ENCODE peak calls at places on chromosomes 11 and 22, in six cellular contexts. X is GM12864, A is astrocyte of the spinal cord, T is HFFc6, M is coronary artery, L is ovary. C is an unnamed sample.

GRCh38 chr22:47209077-47209514 is 446.6 kb downstream of the TBC1D22A start:
- DNase-seq in L (peak), M (peak), X (no peak), T (no peak), A (no peak), C (no peak)

GRCh38 chr22:24768537-24769374 is 5.8 kb downstream of the PIWIL3 start:
- DNase-seq in X (peak), A (peak), L (peak), T (peak), M (no peak), C (peak)

GRCh38 chr11:86161373-86162255 is 82.9 kb upstream of the EED start:
- DNase-seq in L (no peak), X (no peak), T (no peak), M (no peak), A (no peak), C (no peak)

GRCh38 chr11:94762208-94762607 is 5.9 kb upstream of the AMOTL1 start:
- DNase-seq in A (no peak), X (no peak), L (no peak), M (no peak), T (peak), C (no peak)

GRCh38 chr11:94793002-94793401 is 24.8 kb downstream of the AMOTL1 start:
- DNase-seq in X (no peak), A (no peak), M (no peak), L (no peak), T (peak), C (no peak)

GRCh38 chr22:22593964-22594656 is 35.0 kb upstream of the PRAME start:
- DNase-seq in M (no peak), T (peak), X (peak), A (peak), L (no peak), C (peak)

GRCh38 chr11:77127969-77128691 is at the start of gene MYO7A:
- DNase-seq in A (no peak), M (peak), T (peak), L (peak), X (no peak), C (peak)

GRCh38 chr11:93652161-93652597 is 9.3 kb upstream of the CEP295 start:
- DNase-seq in M (no peak), X (no peak), T (peak), L (no peak), A (peak), C (peak)

GRCh38 chr22:17647452-17647851 is 8.9 kb downstream of the BCL2L13 start:
- DNase-seq in T (no peak), M (no peak), L (no peak), A (no peak), X (no peak), C (no peak)

GRCh38 chr11:18731949-18732821 is 6.2 kb upstream of the IGSF22 start:
- DNase-seq in T (no peak), L (peak), M (no peak), X (no peak), A (peak), C (no peak)

GRCh38 chr22:37534445-37534844 is 15.2 kb upstream of the CARD10 start:
- DNase-seq in M (no peak), A (no peak), X (no peak), L (no peak), T (no peak), C (no peak)

GRCh38 chr11:48095779-48096470 is 115.6 kb downstream of the PTPRJ start:
- DNase-seq in A (no peak), L (peak), X (no peak), T (no peak), M (no peak), C (no peak)

GRCh38 chr11:44219830-44220778 is 89.8 kb downstream of the ALX4 start:
- DNase-seq in A (no peak), M (no peak), L (no peak), X (no peak), T (peak), C (no peak)

GRCh38 chr11:45603930-45604682 is 61.3 kb downstream of the CHST1 start:
- DNase-seq in A (no peak), T (no peak), X (no peak), L (no peak), M (peak), C (no peak)

GRCh38 chr11:64226507-64227051 is 505 bp downstream of the NUDT22 start:
- DNase-seq in X (no peak), A (no peak), M (peak), T (no peak), L (no peak), C (no peak)

GRCh38 chr22:45997775-45998637 is 21.0 kb upstream of the WNT7B start:
- DNase-seq in T (no peak), M (no peak), A (no peak), X (no peak), L (peak), C (no peak)

GRCh38 chr11:62573006-62573591 is 592 bp downstream of the EEF1G start:
- DNase-seq in M (no peak), T (no peak), A (peak), L (no peak), X (no peak), C (no peak)

DNA sequence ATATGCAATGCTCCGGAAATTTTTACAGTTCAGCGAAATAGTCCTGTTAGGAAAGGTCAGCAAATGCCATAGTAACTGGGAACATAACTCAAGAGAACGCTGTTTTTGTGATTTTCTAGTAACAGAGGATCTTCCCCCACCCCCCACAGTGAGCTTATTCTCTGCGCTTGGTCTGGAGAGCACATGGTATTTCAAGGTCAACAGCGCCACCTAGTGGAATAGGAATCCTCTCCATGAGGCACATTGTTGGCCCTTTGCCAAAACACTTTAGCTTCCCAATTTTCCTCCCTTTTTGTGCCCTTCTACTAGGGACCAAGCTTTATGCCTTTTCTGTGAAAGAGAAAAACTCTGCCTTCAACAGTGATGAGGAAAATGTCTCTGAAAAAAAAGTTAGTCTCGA is 13.2 kb upstream of the OR4C12 start:
- DNase-seq in A (no peak), M (no peak), X (peak), L (no peak), T (peak), C (no peak)
- TF ChIP-seq CTCF in A (no peak), M (no peak), X (peak), L (no peak), T (peak), C (peak)

DNA sequence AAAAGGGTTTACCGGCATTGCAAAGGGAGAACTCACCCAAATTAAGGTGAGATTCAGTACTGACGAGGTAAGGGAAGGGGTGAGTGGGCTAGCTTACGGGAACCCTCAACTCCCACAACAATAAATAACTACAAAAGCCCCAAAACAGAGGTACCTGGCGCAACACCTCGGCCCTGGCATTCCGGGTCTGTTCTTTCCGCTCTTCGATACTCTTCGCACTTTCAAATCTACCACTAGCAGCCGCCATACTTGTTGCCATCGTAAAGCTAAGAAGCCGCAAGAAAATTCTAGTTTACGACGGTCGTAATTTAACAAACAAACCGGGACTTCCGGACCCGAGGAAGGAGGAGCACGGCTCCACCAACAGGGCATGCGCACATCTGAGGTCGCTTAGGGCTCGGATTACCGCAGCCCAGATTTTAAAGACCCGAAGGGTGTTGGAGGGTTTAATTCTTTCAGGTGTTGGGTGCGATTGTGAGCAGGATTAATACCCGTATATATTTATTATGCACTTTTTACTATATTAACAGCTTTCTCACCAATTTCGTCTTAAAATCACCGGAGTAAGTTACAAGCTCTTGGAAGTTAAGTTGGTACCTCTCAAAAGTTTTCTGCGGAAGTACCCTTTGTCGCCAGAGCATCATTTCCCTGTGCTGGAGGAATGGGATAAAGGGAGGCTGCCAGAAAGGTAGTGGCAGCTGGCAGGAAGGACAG is at the start of gene CWF19L2:
- DNase-seq in A (peak), T (peak), M (peak), X (peak), L (peak), C (peak)
- TF ChIP-seq CTCF in A (peak), T (peak), M (no peak), X (no peak), L (no peak), C (no peak)

GRCh38 chr11:59053387-59053786 is 32.7 kb upstream of the GLYATL1B start:
- DNase-seq in X (peak), T (peak), M (no peak), A (peak), L (peak), C (peak)
- TF ChIP-seq CTCF in X (peak), T (peak), M (peak), A (peak), L (no peak), C (peak)

GRCh38 chr22:20951932-20952380 is 15.1 kb upstream of the AIFM3 start:
- DNase-seq in T (no peak), M (no peak), A (no peak), X (no peak), L (no peak), C (no peak)
- TF ChIP-seq CTCF in T (no peak), M (no peak), A (no peak), X (no peak), L (no peak), C (no peak)

GRCh38 chr11:112004389-112004788 is 20.8 kb upstream of the DLAT start:
- DNase-seq in A (no peak), L (no peak), X (no peak), T (no peak), M (no peak), C (no peak)
- TF ChIP-seq CTCF in A (no peak), L (no peak), X (peak), T (peak), M (no peak), C (no peak)

GRCh38 chr11:129694538-129694937 is 121.1 kb upstream of the TMEM45B start:
- DNase-seq in L (no peak), M (no peak), X (no peak), T (no peak), A (no peak), C (no peak)
- TF ChIP-seq CTCF in L (no peak), M (no peak), X (peak), T (no peak), A (no peak), C (no peak)

C was measured in mesothelial cell of epicardium.